ENCODE peak calls at places on chromosomes 2 and 18, in six cellular contexts. K, W, Z, L, M and Y are unnamed samples.

GRCh38 chr2:191635333-191636234 is 42.4 kb upstream of the NABP1 start:
- DNase-seq in W (no peak), Z (no peak), K (no peak), L (no peak), M (peak), Y (peak)

GRCh38 chr18:3151379-3152264 is 68.1 kb downstream of the MYOM1 start:
- DNase-seq in K (no peak), Z (no peak), L (no peak), M (peak), W (peak), Y (peak)

GRCh38 chr2:424306-425172 is 136.6 kb upstream of the ALKAL2 start:
- DNase-seq in M (peak), L (no peak), K (no peak), Z (no peak), W (no peak), Y (no peak)

GRCh38 chr2:1900736-1901135 is 156.4 kb upstream of the PXDN start:
- DNase-seq in W (no peak), L (no peak), K (no peak), Z (no peak), M (no peak), Y (no peak)

GRCh38 chr2:239959059-239959971 is 65.8 kb downstream of the NDUFA10 start:
- DNase-seq in Z (no peak), W (no peak), K (no peak), M (peak), L (no peak), Y (no peak)

GRCh38 chr2:98769784-98770183 is 38.9 kb upstream of the MGAT4A start:
- DNase-seq in K (peak), L (no peak), W (no peak), M (no peak), Z (no peak), Y (no peak)

GRCh38 chr2:102103992-102104871 is 38.3 kb upstream of the IL1R1 start:
- DNase-seq in K (peak), L (peak), Z (peak), M (peak), W (no peak), Y (peak)

GRCh38 chr2:28216320-28216719 is 176.3 kb upstream of the FOSL2 start:
- DNase-seq in W (no peak), M (no peak), L (no peak), Z (no peak), K (no peak), Y (no peak)

GRCh38 chr2:100957971-100958653 is 44.0 kb upstream of the RPL31 start:
- DNase-seq in M (peak), Z (no peak), W (no peak), L (no peak), K (peak), Y (peak)

GRCh38 chr2:119659601-119660342 is 19.2 kb upstream of the TMEM177 start:
- DNase-seq in M (no peak), K (peak), L (no peak), Z (no peak), W (no peak), Y (peak)

GRCh38 chr2:216756435-216756834 is 61.1 kb upstream of the IGFBP5 start:
- DNase-seq in K (no peak), M (no peak), L (no peak), W (no peak), Z (no peak), Y (no peak)

GRCh38 chr2:200525066-200525465 is 941 bp upstream of the SGO2 start:
- DNase-seq in Z (no peak), W (no peak), M (no peak), K (no peak), L (no peak), Y (peak)

GRCh38 chr2:105241443-105241842 is at the start of gene GPR45:
- DNase-seq in K (no peak), Z (no peak), W (no peak), M (no peak), L (no peak), Y (no peak)

GRCh38 chr2:46082531-46083485 is 214.4 kb upstream of the EPAS1 start:
- DNase-seq in W (no peak), Z (peak), L (no peak), M (peak), K (no peak), Y (peak)

GRCh38 chr2:121690095-121690494 is 40.8 kb upstream of the CLASP1 start:
- DNase-seq in K (no peak), M (no peak), L (no peak), Z (no peak), W (no peak), Y (no peak)

GRCh38 chr2:216107760-216108159 is 1.4 kb upstream of the XRCC5 start:
- DNase-seq in W (peak), M (no peak), Z (no peak), L (no peak), K (no peak), Y (peak)

GRCh38 chr2:85743304-85743978 is 10.3 kb upstream of the ATOH8 start:
- DNase-seq in K (no peak), L (no peak), Z (no peak), W (no peak), M (peak), Y (peak)

GRCh38 chr2:128714861-128715312 is 396.2 kb upstream of the HS6ST1 start:
- DNase-seq in W (no peak), L (no peak), K (no peak), Z (no peak), M (no peak), Y (no peak)
- TF ChIP-seq CTCF in W (peak), L (no peak), K (no peak), Z (no peak), M (no peak), Y (no peak)

GRCh38 chr2:72150157-72150960 is 2.7 kb upstream of the CYP26B1 start:
- DNase-seq in M (peak), Z (peak), K (peak), W (peak), L (peak), Y (peak)
- H3K4me3 ChIP-seq in M (peak), Z (no peak), K (peak), W (no peak), L (peak), Y (no peak)

GRCh38 chr18:49813071-49813320 is 337 bp downstream of the ACAA2 start:
- DNase-seq in L (peak), W (peak), M (no peak), K (peak), Z (peak), Y (peak)

GRCh38 chr18:49815927-49816326 is 2.6 kb upstream of the ACAA2 start:
- DNase-seq in Z (no peak), W (no peak), K (no peak), M (no peak), L (no peak), Y (peak)

GRCh38 chr18:49813321-49814146 is at the start of gene ACAA2:
- DNase-seq in M (peak), Z (peak), L (peak), W (peak), K (peak), Y (peak)

GRCh38 chr18:49812321-49813070 is 837 bp downstream of the ACAA2 start:
- DNase-seq in W (no peak), K (no peak), Z (no peak), M (no peak), L (no peak), Y (peak)

GRCh38 chr18:49814147-49814499 is 790 bp upstream of the ACAA2 start:
- DNase-seq in Z (no peak), W (peak), M (no peak), L (no peak), K (no peak), Y (peak)
- TF ChIP-seq CTCF in Z (no peak), W (no peak), M (no peak), L (no peak), K (no peak), Y (no peak)

GRCh38 chr2:204842731-204843490 is 297.6 kb downstream of the PARD3B start:
- DNase-seq in K (no peak), Z (no peak), M (peak), L (no peak), W (peak), Y (peak)
- H3K4me3 ChIP-seq in K (no peak), Z (no peak), M (no peak), L (no peak), W (no peak), Y (peak)

GRCh38 chr2:196191541-196191940 is 20.2 kb upstream of the STK17B start:
- DNase-seq in Z (no peak), K (no peak), W (no peak), M (no peak), L (no peak), Y (no peak)

GRCh38 chr2:196195302-196195701 is 23.9 kb upstream of the STK17B start:
- DNase-seq in W (no peak), K (no peak), M (no peak), Z (no peak), L (no peak), Y (no peak)

GRCh38 chr2:196200557-196200956 is 29.2 kb upstream of the STK17B start:
- DNase-seq in M (no peak), K (no peak), W (no peak), Z (no peak), L (no peak), Y (no peak)

GRCh38 chr2:196201229-196201998 is 30.0 kb upstream of the STK17B start:
- DNase-seq in M (no peak), L (no peak), W (no peak), Z (no peak), K (no peak), Y (no peak)

DNA sequence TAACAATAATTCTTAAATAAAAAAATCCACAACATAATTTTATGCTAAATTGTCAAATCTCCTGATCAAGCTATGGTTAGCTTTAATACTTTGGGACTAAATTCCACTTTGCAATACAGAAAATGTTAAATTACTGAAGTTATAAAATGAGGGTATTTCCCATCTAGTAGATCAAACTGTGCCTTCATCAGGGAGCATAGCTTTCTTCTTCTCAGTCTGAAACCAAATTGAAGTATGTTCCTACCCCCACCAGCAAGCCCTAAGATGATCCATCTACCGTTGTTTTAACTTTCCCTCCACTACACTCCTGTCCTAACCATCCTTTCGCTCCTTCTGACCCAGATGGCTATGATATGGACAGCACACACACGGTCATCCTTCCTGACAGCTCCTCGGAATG is 24.4 kb upstream of the STK17B start:
- DNase-seq in M (no peak), K (no peak), Z (no peak), L (no peak), W (no peak), Y (no peak)
- TF ChIP-seq CTCF in M (no peak), K (no peak), Z (no peak), L (no peak), W (no peak), Y (no peak)

GRCh38 chr2:218898109-218898878 is 17.6 kb downstream of the WNT10A start:
- DNase-seq in W (peak), K (peak), Z (peak), L (peak), M (no peak), Y (peak)

GRCh38 chr2:218895758-218896500 is 15.3 kb downstream of the WNT10A start:
- DNase-seq in L (no peak), K (no peak), W (no peak), M (no peak), Z (no peak), Y (no peak)

GRCh38 chr2:218896501-218897393 is 16.1 kb downstream of the WNT10A start:
- DNase-seq in M (no peak), L (no peak), K (peak), Z (peak), W (no peak), Y (no peak)

GRCh38 chr2:218899147-218899546 is 18.5 kb downstream of the WNT10A start:
- DNase-seq in M (no peak), Z (no peak), W (no peak), K (no peak), L (no peak), Y (no peak)

GRCh38 chr2:218897394-218898108 is 16.9 kb downstream of the WNT10A start:
- DNase-seq in Z (no peak), W (peak), K (no peak), L (no peak), M (no peak), Y (no peak)
- H3K4me3 ChIP-seq in Z (no peak), W (no peak), K (peak), L (peak), M (no peak), Y (no peak)